ENCODE peak calls at places on chromosomes 4 and X, in four cellular contexts. G is GM10248, Z is colonic mucosa, P is astrocyte. Y is an unnamed sample.

GRCh38 chr4:6492861-6493667 is 20.6 kb upstream of the PPP2R2C start:
- DNase-seq in G (no peak), Z (peak), P (no peak), Y (no peak)

GRCh38 chr4:184416913-184417734 is 57.2 kb downstream of the IRF2 start:
- DNase-seq in G (peak), Z (no peak), P (no peak), Y (no peak)

GRCh38 chrX:10007604-10008003 is 40.4 kb downstream of the CLDN34 start:
- DNase-seq in G (no peak), Z (no peak), P (peak), Y (no peak)

GRCh38 chr4:3035674-3036073 is 38.7 kb downstream of the HTT-AS start:
- DNase-seq in G (peak), Z (no peak), P (no peak), Y (no peak)

GRCh38 chrX:42495139-42495538 is 282.8 kb downstream of the PPP1R2C start:
- DNase-seq in G (no peak), Z (no peak), P (no peak), Y (no peak)

GRCh38 chrX:129586446-129586845 is 46.4 kb downstream of the OCRL start:
- DNase-seq in G (no peak), Z (no peak), P (no peak), Y (no peak)

GRCh38 chr4:41506071-41506470 is 31.9 kb upstream of the LIMCH1 start:
- DNase-seq in G (no peak), Z (no peak), P (peak), Y (no peak)

GRCh38 chr4:122914292-122914904 is 8.0 kb downstream of the NUDT6 start:
- DNase-seq in G (peak), Z (no peak), P (no peak), Y (no peak)

GRCh38 chrX:63768760-63769159 is 16.3 kb downstream of the ARHGEF9 start:
- DNase-seq in G (no peak), Z (no peak), P (no peak), Y (no peak)

GRCh38 chrX:9884031-9884779 is 83.0 kb upstream of the CLDN34 start:
- DNase-seq in G (no peak), Z (no peak), P (no peak), Y (no peak)

GRCh38 chr4:155807021-155807420 is 48.2 kb downstream of the GUCY1B1 start:
- DNase-seq in G (no peak), Z (no peak), P (peak), Y (no peak)

GRCh38 chr4:118772149-118773081 is 63.5 kb downstream of the SEC24D start:
- DNase-seq in G (peak), Z (no peak), P (peak), Y (no peak)

GRCh38 chr4:7747062-7747385 is 192.6 kb downstream of the AFAP1 start:
- DNase-seq in G (no peak), Z (no peak), P (no peak), Y (no peak)

GRCh38 chrX:108001218-108001814 is 19.1 kb upstream of the TEX13B start:
- DNase-seq in G (no peak), Z (no peak), P (peak), Y (no peak)

GRCh38 chr4:148497258-148497657 is 55.0 kb upstream of the NR3C2 start:
- DNase-seq in G (no peak), Z (no peak), P (no peak), Y (no peak)

DNA sequence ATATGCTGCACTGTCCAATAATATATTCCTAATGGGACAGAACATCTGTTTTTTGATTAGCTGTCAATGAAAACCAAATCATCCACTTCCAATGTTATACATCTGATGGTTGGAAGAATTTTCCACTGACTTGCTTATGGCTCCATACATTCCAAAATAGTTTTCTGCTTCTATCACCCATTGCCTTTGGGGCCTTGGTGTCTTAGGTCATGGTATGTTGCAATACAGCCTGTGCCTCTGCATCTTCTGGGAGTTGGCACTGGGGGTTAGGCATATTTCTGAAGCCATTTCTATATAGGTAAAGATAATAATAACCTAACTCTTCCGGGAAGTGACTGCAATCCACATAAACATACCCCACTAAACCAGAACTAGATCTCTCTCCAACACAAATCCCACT is 53.2 kb upstream of the NR3C2 start:
- DNase-seq in G (no peak), Z (no peak), P (no peak), Y (no peak)
- TF ChIP-seq CTCF in G (no peak), Z (no peak), P (no peak), Y (no peak)

GRCh38 chr4:23934223-23934622 is 44.4 kb upstream of the PPARGC1A start:
- DNase-seq in G (no peak), Z (no peak), P (no peak), Y (no peak)
- TF ChIP-seq CTCF in G (no peak), Z (no peak), P (no peak), Y (no peak)

GRCh38 chr4:95548738-95549245 is at the start of gene UNC5C:
- DNase-seq in G (no peak), Z (peak), P (peak), Y (peak)
- TF ChIP-seq CTCF in G (no peak), Z (no peak), P (no peak), Y (no peak)

GRCh38 chrX:3811331-3812311 is 98.2 kb upstream of the PRKX start:
- DNase-seq in G (peak), Z (no peak), P (peak), Y (no peak)
- TF ChIP-seq CTCF in G (peak), Z (peak), P (peak), Y (peak)

GRCh38 chr4:71864380-71864779 is 80.5 kb upstream of the GC start:
- DNase-seq in G (no peak), Z (no peak), P (no peak), Y (no peak)
- TF ChIP-seq CTCF in G (no peak), Z (no peak), P (no peak), Y (no peak)

GRCh38 chrX:39816871-39817731 is 280.7 kb downstream of the BCOR start:
- DNase-seq in G (no peak), Z (no peak), P (peak), Y (no peak)

GRCh38 chrX:39811391-39811790 is 286.4 kb downstream of the BCOR start:
- DNase-seq in G (no peak), Z (no peak), P (no peak), Y (no peak)

GRCh38 chrX:39815621-39816020 is 282.1 kb downstream of the BCOR start:
- DNase-seq in G (peak), Z (no peak), P (peak), Y (no peak)

GRCh38 chrX:39813631-39814246 is 284.0 kb downstream of the BCOR start:
- DNase-seq in G (no peak), Z (peak), P (peak), Y (no peak)

DNA sequence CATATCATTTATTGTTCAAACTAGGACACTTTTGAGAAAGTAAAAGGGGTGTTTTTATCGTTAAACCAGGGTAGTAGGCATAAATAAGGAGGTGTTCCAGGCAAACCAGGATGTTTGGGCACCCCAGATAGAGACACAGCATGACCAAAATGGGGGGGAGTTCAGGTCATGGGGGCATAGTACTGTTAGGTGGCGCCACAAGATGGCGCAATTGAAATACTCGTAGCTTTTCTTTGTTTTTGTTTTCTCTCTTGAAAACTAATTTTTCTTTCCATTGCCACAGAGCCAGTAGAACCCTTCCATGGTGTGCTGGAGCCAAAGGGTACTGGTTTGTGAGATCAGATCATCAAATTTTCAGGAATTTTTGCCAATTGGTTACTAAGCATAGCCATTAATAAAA is 283.4 kb downstream of the BCOR start:
- DNase-seq in G (peak), Z (peak), P (no peak), Y (no peak)
- TF ChIP-seq CTCF in G (peak), Z (peak), P (peak), Y (peak)